ENCODE peak calls at places on chromosomes 13 and 19, in four cellular contexts. L, K, Y and T are unnamed samples.

GRCh38 chr13:45763419-45763818 is 61.3 kb downstream of the CBY2 start:
- DNase-seq in Y (no peak), L (no peak), K (no peak), T (no peak)

GRCh38 chr13:33999830-34000605 is 182.1 kb downstream of the RFC3 start:
- DNase-seq in L (no peak), Y (no peak), K (no peak), T (no peak)

GRCh38 chr19:19434483-19435045 is 29.1 kb downstream of the GATAD2A start:
- DNase-seq in K (no peak), Y (peak), L (no peak), T (no peak)

GRCh38 chr19:55212447-55212846 is 3.1 kb upstream of the PTPRH start:
- DNase-seq in L (no peak), K (no peak), Y (no peak), T (no peak)

GRCh38 chr19:15453091-15453498 is 3.3 kb upstream of the WIZ start:
- DNase-seq in K (no peak), L (no peak), Y (no peak), T (no peak)

GRCh38 chr13:33940898-33941297 is 122.9 kb downstream of the RFC3 start:
- DNase-seq in L (no peak), K (no peak), Y (no peak), T (no peak)

GRCh38 chr13:93079294-93079693 is 147.3 kb upstream of the GPC6 start:
- DNase-seq in L (peak), K (no peak), Y (no peak), T (no peak)

GRCh38 chr19:56253737-56254136 is 18.8 kb upstream of the EDDM13 start:
- DNase-seq in Y (no peak), L (peak), K (no peak), T (peak)

GRCh38 chr13:81987677-81988357 is 1646.9 kb upstream of the SPRY2 start:
- DNase-seq in L (no peak), K (no peak), Y (no peak), T (no peak)

GRCh38 chr19:7366701-7367420 is 18.1 kb downstream of the ARHGEF18 start:
- DNase-seq in L (peak), K (no peak), Y (no peak), T (peak)
- TF ChIP-seq CTCF in L (peak), K (no peak), Y (peak), T (peak)

DNA sequence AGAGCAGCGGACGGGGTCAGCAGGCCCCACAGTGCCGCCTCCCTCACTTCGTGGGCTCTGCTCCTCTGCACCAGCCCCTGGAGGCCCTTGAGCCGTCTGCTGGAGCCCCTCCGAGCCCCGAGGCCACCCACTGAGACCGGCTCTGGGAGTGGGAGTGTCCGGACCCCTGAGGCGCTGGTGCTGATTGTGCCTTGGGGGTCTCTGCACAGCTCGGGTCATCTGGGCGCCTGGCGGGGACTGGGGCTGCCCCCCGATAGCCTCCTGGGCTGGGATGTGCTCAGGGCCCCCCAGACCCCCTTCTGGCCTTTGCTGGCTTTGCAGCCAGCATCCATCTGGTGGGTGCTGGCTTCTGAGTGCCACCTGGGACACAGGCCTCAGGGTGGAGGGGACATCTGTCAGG is 15.4 kb downstream of the CBARP start:
- DNase-seq in L (no peak), K (no peak), Y (no peak), T (no peak)
- TF ChIP-seq CTCF in L (peak), K (no peak), Y (no peak), T (no peak)

DNA sequence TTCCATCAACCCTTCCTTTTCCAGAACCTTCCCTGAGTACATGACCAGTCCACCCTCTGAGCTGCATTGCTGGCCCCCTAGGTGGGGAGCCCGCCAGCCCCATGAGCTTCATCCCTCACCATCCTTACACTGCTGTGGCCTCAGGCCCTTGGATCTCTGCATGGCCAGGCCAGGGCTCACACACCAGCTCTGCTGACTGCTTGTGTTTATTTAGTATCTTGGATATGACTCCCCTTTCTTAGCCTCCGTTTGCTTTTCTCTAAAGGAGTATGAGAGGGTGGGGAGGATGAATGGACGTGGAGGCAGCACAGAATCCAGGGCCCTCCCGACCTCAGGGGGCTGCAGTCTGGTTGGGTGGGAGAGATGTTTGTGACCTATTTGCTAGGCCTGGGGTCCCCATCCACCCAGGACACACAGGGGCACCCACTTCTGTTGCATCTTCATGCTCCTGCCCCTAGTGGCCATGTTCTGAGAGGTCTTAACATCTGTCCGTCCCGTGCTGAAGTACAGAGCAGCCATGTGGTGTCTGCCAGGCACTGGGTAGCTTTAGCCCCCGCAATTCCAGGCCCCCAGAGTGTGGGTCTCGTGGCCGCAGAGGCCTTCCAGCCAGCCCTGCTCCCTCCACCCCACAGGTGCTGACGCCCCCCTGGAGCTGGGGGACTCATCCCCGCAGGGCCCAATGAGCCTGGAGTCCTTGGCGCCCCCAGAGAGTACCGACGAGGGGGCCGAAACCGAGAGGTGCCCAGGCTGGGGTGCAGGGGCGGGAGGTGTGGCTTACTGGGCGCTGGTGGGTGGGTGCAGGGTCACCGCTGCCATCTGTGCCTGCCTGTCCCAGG is 13.0 kb downstream of the ARHGEF1 start:
- DNase-seq in Y (no peak), K (no peak), L (no peak), T (no peak)
- TF ChIP-seq CTCF in Y (no peak), K (no peak), L (peak), T (peak)

GRCh38 chr13:57595775-57596174 is 35.8 kb upstream of the PCDH17 start:
- DNase-seq in K (no peak), L (no peak), Y (no peak), T (no peak)
- TF ChIP-seq CTCF in K (no peak), L (no peak), Y (no peak), T (no peak)

GRCh38 chr13:94342436-94343242 is 136.8 kb downstream of the DCT start:
- DNase-seq in L (peak), Y (no peak), K (no peak), T (no peak)

GRCh38 chr13:94344126-94344863 is 135.2 kb downstream of the DCT start:
- DNase-seq in K (no peak), Y (no peak), L (peak), T (peak)

GRCh38 chr13:94346261-94347019 is 133.0 kb downstream of the DCT start:
- DNase-seq in Y (no peak), K (no peak), L (no peak), T (no peak)

GRCh38 chr13:94343243-94343585 is 136.3 kb downstream of the DCT start:
- DNase-seq in L (peak), Y (no peak), K (no peak), T (no peak)

GRCh38 chr13:94345374-94346195 is 133.9 kb downstream of the DCT start:
- DNase-seq in L (no peak), Y (no peak), K (no peak), T (peak)
- TF ChIP-seq CTCF in L (peak), Y (no peak), K (no peak), T (peak)

GRCh38 chr19:42396248-42396541 is 6.1 kb upstream of the CNFN start:
- DNase-seq in L (no peak), K (no peak), Y (no peak), T (no peak)

GRCh38 chr19:42396542-42397314 is 6.6 kb upstream of the CNFN start:
- DNase-seq in K (peak), L (peak), Y (peak), T (peak)

GRCh38 chr19:42400404-42400803 is 10.3 kb upstream of the CNFN start:
- DNase-seq in L (no peak), Y (no peak), K (no peak), T (no peak)

GRCh38 chr19:42394751-42395150 is 4.7 kb upstream of the CNFN start:
- DNase-seq in K (no peak), Y (no peak), L (no peak), T (no peak)

DNA sequence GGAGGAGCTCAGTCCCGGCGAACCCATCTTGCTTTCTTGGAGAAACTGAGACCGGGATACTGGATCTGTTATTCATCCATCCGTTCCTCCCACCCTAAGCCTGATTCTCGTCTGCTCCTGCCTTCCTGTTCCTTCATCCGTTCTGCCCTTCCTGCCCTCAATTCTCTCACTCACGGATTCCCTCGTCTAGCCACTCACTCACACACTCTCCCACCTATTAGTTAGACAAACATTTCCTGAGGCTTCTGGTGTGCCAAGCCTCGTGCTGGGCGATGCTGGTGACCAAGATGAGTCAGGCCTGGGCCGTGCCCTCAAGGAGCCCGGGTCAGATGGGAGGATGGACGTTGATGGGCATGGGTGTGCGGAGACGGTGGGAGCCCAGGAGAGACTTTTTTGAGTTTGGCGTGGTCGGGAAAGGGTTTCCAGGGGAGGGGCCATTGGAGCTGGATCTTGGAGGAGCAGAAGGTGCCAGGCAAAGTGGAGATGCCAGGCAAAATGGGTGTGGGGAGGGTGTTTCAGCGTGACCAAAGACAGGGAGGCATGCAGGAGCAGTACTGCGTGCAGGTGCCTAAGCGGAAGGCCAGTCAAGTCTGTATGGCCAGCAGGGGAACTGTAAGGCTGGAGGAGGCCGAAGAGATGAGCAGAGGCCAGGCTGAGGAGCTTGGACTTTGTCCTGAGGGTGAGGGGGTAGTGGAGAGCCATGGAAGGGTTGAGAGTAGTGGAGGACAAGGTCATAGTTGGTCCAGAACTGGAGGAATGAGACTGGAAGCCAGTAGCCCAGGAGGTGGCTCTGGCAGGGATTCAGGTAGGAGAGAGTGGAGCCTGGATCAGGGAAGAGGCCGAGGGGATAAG is 7.4 kb upstream of the CNFN start:
- DNase-seq in Y (no peak), K (no peak), L (no peak), T (no peak)
- TF ChIP-seq CTCF in Y (no peak), K (no peak), L (no peak), T (no peak)

GRCh38 chr19:13087295-13087694 is 15.4 kb downstream of the LYL1 start:
- DNase-seq in L (no peak), K (no peak), Y (no peak), T (no peak)

GRCh38 chr19:13090511-13091231 is 12.0 kb downstream of the LYL1 start:
- DNase-seq in Y (no peak), L (no peak), K (no peak), T (no peak)

GRCh38 chr19:13089857-13090507 is 12.7 kb downstream of the LYL1 start:
- DNase-seq in Y (no peak), K (no peak), L (no peak), T (no peak)

GRCh38 chr19:13087795-13088537 is 14.7 kb downstream of the LYL1 start:
- DNase-seq in Y (no peak), L (no peak), K (no peak), T (no peak)

DNA sequence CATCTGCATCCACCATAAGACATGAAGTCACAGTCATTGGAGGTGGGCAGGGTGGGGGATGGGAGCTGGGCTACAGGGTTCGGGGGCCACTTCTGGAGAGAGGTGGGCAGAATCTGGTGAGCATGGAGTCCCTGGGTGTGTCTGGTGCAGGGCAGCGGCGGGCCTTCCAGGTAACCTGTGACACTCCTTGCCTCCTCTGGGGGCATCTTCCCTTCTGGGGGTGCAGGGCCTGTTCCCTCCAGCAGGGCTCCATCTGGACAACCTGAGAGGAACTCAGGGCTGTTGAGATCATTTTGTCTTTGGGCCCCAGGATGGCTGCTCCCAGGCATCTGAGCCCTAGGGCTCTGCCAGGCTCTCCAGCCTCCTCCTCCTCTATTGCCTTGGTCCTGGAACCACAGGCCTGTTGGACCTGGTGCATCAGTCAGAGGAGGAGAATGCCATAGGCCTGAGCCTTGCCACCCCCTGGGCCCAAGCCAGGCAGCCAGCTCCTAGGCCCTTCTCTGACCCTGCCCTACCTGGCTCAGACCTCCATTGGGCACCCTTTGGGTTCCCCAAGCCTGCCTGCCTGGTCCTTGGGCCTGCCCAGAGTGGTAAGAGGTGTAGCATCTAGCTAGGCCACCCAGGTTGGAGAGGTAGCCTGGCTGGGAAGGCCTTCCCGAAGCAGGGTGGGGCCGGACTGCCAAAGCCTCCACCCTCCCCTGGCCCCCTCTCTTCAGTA is 13.4 kb downstream of the LYL1 start:
- DNase-seq in L (no peak), Y (no peak), K (no peak), T (no peak)
- TF ChIP-seq CTCF in L (peak), Y (peak), K (no peak), T (peak)

DNA sequence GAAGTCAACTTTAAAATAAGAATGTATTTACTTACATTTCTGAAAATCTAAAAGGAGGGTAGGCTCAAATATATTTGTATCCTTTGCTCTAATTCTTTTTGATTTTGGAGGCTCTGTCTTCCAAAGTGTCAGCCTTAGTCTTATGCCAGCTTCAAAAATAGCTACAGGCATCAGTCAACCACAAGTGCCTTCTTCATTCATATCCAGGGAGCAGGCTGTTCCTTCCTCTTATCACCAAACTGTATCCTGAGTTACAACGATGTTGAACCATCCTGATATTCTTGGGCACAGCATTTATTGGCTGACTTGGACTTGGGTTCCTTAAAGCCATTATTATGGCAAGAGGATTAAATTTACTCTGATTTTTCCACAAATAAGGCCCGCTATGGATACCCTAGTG is 1161.3 kb downstream of the PCDH17 start:
- DNase-seq in K (no peak), L (no peak), Y (no peak), T (no peak)
- TF ChIP-seq CTCF in K (no peak), L (no peak), Y (no peak), T (no peak)

DNA sequence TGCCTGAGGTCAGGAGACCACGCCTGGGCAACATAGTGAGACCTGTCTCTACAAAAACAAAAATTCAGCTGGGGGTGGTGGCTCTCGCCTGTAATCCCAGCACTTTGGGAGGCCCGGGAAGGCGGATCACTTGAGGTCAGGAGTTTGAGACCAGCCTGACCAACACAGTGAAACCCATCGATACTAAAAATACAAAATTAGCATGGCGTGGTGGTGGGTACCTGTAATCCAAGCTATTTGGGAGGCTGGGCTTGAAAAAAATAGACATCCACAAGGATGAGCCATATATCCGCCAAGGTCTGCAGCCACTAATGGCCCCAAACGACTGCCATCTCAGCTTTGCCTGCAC is 3.1 kb downstream of the RPS16 start:
- DNase-seq in Y (no peak), K (no peak), L (no peak), T (no peak)
- TF ChIP-seq CTCF in Y (no peak), K (no peak), L (no peak), T (no peak)